ENCODE peak calls at places on chromosome 9, in four cellular contexts. J is effector memory CD4-positive, alpha-beta T cell; Y is tibial artery; M is cardiac muscle cell. B is an unnamed sample. For H3K4me1, the result is how much of the 10 kb centered on the place peaks cover.

GRCh38 chr9:78121488-78121887 is 89.9 kb upstream of the GNAQ start:
- DNase-seq in J (peak), Y (peak), M (peak), B (peak)

GRCh38 chr9:14271078-14271673 is 42.8 kb downstream of the NFIB start:
- DNase-seq in J (no peak), Y (no peak), M (peak), B (peak)

GRCh38 chr9:72262063-72262462 is 102.9 kb downstream of the ZFAND5 start:
- DNase-seq in J (no peak), Y (no peak), M (no peak), B (no peak)

GRCh38 chr9:12955510-12956163 is 180.8 kb downstream of the LURAP1L start:
- DNase-seq in J (no peak), Y (no peak), M (no peak), B (no peak)

GRCh38 chr9:37446401-37446800 is 18.8 kb downstream of the ZBTB5 start:
- DNase-seq in J (no peak), Y (no peak), M (no peak), B (no peak)

GRCh38 chr9:97703437-97704326 is 6.5 kb upstream of the XPA start:
- DNase-seq in J (no peak), Y (no peak), M (peak), B (no peak)

GRCh38 chr9:81305561-81306182 is 383.7 kb downstream of the TLE1 start:
- DNase-seq in J (no peak), Y (no peak), M (no peak), B (no peak)

GRCh38 chr9:121189660-121190059 is 12.0 kb downstream of the RAB14 start:
- DNase-seq in J (no peak), Y (no peak), M (no peak), B (no peak)

GRCh38 chr9:135513351-135513846 is 7.8 kb upstream of the LCN1 start:
- DNase-seq in J (no peak), Y (no peak), M (peak), B (no peak)

DNA sequence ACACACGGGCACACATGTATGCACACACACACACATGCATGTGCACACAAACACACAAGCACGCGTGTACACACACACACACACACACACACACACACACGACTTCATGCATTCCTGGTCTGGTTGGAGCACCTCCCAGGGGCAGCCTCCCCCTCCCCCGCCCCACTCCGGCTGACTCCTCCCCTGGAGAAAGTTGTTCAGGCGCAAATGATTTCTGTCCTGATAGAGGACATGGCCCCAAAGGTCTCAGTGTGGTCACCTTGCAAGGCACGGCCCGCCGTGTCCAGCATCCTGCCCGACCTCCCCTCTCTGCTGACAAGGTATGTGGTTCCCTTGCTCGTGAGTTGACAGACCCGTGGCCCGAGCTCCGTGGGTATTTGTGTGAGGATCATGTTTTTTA is 64.1 kb upstream of the SARDH start:
- DNase-seq in J (no peak), Y (no peak), M (no peak), B (no peak)
- H3K4me1 ChIP-seq in J (under half), Y (under half), M (under half), B (under half)

GRCh38 chr9:95284152-95284551 is 33.4 kb downstream of the FANCC start:
- DNase-seq in J (no peak), Y (no peak), M (no peak), B (no peak)
- H3K27ac ChIP-seq in J (no peak), Y (no peak), M (no peak), B (no peak)

GRCh38 chr9:87592554-87593394 is 95.1 kb downstream of the DAPK1 start:
- DNase-seq in J (no peak), Y (peak), M (peak), B (peak)
- H3K4me1 ChIP-seq in J (under half), Y (under half), M (under half), B (under half)

GRCh38 chr9:137604345-137605145 is 941 bp upstream of the ARRDC1 start:
- DNase-seq in J (no peak), Y (peak), M (no peak), B (no peak)

GRCh38 chr9:137606005-137606601 is 617 bp downstream of the ARRDC1 start:
- DNase-seq in J (no peak), Y (no peak), M (no peak), B (no peak)

GRCh38 chr9:137607141-137607857 is 1.8 kb downstream of the ARRDC1 start:
- DNase-seq in J (no peak), Y (no peak), M (no peak), B (no peak)

GRCh38 chr9:137605146-137606004 is at the start of gene ARRDC1:
- DNase-seq in J (peak), Y (peak), M (peak), B (peak)

GRCh38 chr9:137606734-137607138 is 1.2 kb downstream of the ARRDC1 start:
- DNase-seq in J (no peak), Y (no peak), M (no peak), B (no peak)
- H3K27ac ChIP-seq in J (peak), Y (no peak), M (no peak), B (peak)

GRCh38 chr9:27945386-27945785 is 372.1 kb upstream of the C9orf72 start:
- DNase-seq in J (no peak), Y (no peak), M (no peak), B (no peak)
- H3K4me1 ChIP-seq in J (under half), Y (under half), M (under half), B (under half)

GRCh38 chr9:18347381-18348084 is 126.4 kb upstream of the ADAMTSL1 start:
- DNase-seq in J (no peak), Y (no peak), M (no peak), B (no peak)
- H3K27ac ChIP-seq in J (no peak), Y (no peak), M (no peak), B (no peak)

GRCh38 chr9:93465853-93466252 is 12.5 kb upstream of the FAM120AOS start:
- DNase-seq in J (no peak), Y (no peak), M (no peak), B (no peak)

GRCh38 chr9:93466416-93467061 is 13.2 kb upstream of the FAM120AOS start:
- DNase-seq in J (no peak), Y (no peak), M (no peak), B (no peak)

GRCh38 chr9:93467062-93467416 is 13.7 kb upstream of the FAM120AOS start:
- DNase-seq in J (no peak), Y (no peak), M (no peak), B (no peak)

GRCh38 chr9:93468763-93469456 is 15.5 kb upstream of the FAM120AOS start:
- DNase-seq in J (no peak), Y (no peak), M (peak), B (no peak)

GRCh38 chr9:93467462-93467861 is 14.1 kb upstream of the FAM120AOS start:
- DNase-seq in J (no peak), Y (no peak), M (no peak), B (no peak)
- H3K4me1 ChIP-seq in J (under half), Y (under half), M (under half), B (half or more)

GRCh38 chr9:129989740-129990139 is 53.2 kb downstream of the FNBP1 start:
- DNase-seq in J (no peak), Y (no peak), M (peak), B (no peak)

GRCh38 chr9:129988607-129989361 is 54.2 kb downstream of the FNBP1 start:
- DNase-seq in J (peak), Y (no peak), M (no peak), B (no peak)

GRCh38 chr9:129989362-129989708 is 53.7 kb downstream of the FNBP1 start:
- DNase-seq in J (no peak), Y (no peak), M (no peak), B (no peak)

GRCh38 chr9:129987941-129988340 is 55.0 kb downstream of the FNBP1 start:
- DNase-seq in J (no peak), Y (no peak), M (no peak), B (no peak)

GRCh38 chr9:129987047-129987446 is 55.9 kb downstream of the FNBP1 start:
- DNase-seq in J (no peak), Y (no peak), M (no peak), B (no peak)
- H3K27ac ChIP-seq in J (peak), Y (no peak), M (no peak), B (peak)

DNA sequence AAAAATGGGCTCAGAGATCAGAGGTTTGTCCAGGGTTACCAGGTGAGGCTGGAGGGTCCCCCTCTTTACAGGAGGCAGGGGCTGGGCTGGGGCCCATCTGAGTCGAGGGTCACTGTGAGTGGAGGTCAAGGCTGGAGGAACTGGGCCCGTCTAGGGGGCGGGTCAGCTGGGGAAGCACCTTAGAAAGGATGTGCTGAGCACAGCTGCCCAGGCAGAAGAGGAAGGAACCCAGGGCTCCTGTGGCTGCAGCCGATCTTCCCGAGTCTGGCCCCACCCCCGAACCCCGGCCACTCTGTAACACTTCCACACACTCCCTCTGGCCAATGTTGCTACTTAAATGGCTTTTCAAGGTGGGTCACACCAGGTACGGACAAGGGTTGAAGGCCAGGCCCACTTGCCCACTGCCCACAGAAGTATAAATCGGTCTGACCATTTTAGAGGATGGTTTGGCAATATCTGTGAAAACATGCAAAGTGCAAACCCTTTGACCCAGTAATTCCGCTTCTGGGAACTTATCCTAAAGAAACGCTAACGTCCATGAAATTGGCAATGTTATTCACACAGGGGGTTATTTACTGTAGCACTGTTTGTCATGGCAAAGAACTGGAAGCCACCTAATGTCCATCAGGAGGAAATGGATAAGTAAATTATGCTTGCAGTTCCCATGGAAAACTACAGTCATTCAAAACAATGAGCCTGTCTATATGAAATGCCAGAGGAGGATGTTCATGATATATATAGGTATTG is 30.5 kb upstream of the EEIG1 start:
- DNase-seq in J (no peak), Y (peak), M (peak), B (no peak)
- H3K4me1 ChIP-seq in J (under half), Y (under half), M (under half), B (under half)

GRCh38 chr9:88355166-88355565 is 33.1 kb upstream of the SPIN1 start:
- DNase-seq in J (no peak), Y (no peak), M (no peak), B (no peak)
- H3K27ac ChIP-seq in J (no peak), Y (no peak), M (no peak), B (no peak)

B was measured in tibial nerve.